ENCODE peak calls at places on chromosomes 5 and 9, in five cellular contexts. C is body of pancreas, I is IMR-90, L is Caco-2, V is WERI-Rb-1. M is an unnamed sample.

GRCh38 chr5:452856-453710 is 10.1 kb downstream of the EXOC3 start:
- DNase-seq in C (no peak), I (no peak), L (peak), V (peak), M (no peak)

GRCh38 chr9:35844628-35845301 is 15.7 kb downstream of the TMEM8B start:
- DNase-seq in C (peak), I (peak), L (no peak), V (no peak), M (peak)

GRCh38 chr5:40276426-40277102 is 403.2 kb upstream of the PTGER4 start:
- DNase-seq in C (no peak), I (no peak), L (no peak), V (no peak), M (no peak)

GRCh38 chr5:16782227-16782626 is 153.9 kb downstream of the MYO10 start:
- DNase-seq in C (no peak), I (no peak), L (no peak), V (no peak), M (no peak)

GRCh38 chr9:37293664-37294524 is 128.6 kb upstream of the GRHPR start:
- DNase-seq in C (no peak), I (peak), L (no peak), V (no peak), M (no peak)

GRCh38 chr5:79172269-79172668 is 60.7 kb downstream of the BHMT start:
- DNase-seq in C (peak), I (no peak), L (no peak), V (no peak), M (no peak)

GRCh38 chr9:26863074-26863473 is 29.5 kb downstream of the CAAP1 start:
- DNase-seq in C (no peak), I (peak), L (no peak), V (no peak), M (no peak)

GRCh38 chr5:55226934-55227737 is at the start of gene MCIDAS:
- DNase-seq in C (peak), I (peak), L (peak), V (peak), M (no peak)

GRCh38 chr5:172144291-172144815 is 43.7 kb downstream of the STK10 start:
- DNase-seq in C (no peak), I (peak), L (peak), V (no peak), M (no peak)

GRCh38 chr9:16768816-16769215 is 101.7 kb downstream of the BNC2 start:
- DNase-seq in C (no peak), I (no peak), L (no peak), V (no peak), M (no peak)

GRCh38 chr9:72858089-72858912 is 94.6 kb downstream of the ALDH1A1 start:
- DNase-seq in C (peak), I (no peak), L (peak), V (no peak), M (no peak)

GRCh38 chr9:21681641-21682040 is 120.8 kb upstream of the MTAP start:
- DNase-seq in C (no peak), I (peak), L (no peak), V (no peak), M (peak)

GRCh38 chr5:170569101-170569500 is 65.3 kb downstream of the KCNIP1 start:
- DNase-seq in C (no peak), I (no peak), L (no peak), V (no peak), M (no peak)

GRCh38 chr9:86601697-86602096 is 247.5 kb upstream of the TUT7 start:
- DNase-seq in C (no peak), I (peak), L (no peak), V (no peak), M (no peak)

GRCh38 chr5:463952-464351 is 21.0 kb downstream of the EXOC3 start:
- DNase-seq in C (no peak), I (no peak), L (no peak), V (peak), M (no peak)

GRCh38 chr9:7266911-7267555 is 509.3 kb downstream of the KDM4C start:
- DNase-seq in C (no peak), I (no peak), L (no peak), V (no peak), M (no peak)

GRCh38 chr5:172477466-172477865 is 23.1 kb upstream of the SH3PXD2B start:
- DNase-seq in C (no peak), I (no peak), L (no peak), V (no peak), M (no peak)

GRCh38 chr9:133188006-133188842 is 20.8 kb downstream of the OBP2B start:
- DNase-seq in C (peak), I (no peak), L (peak), V (peak), M (no peak)

GRCh38 chr9:113892861-113893491 is 16.9 kb downstream of the ZNF618 start:
- DNase-seq in C (peak), I (peak), L (no peak), V (no peak), M (no peak)

GRCh38 chr5:169599451-169599850 is 15.9 kb downstream of the SPDL1 start:
- DNase-seq in C (no peak), I (peak), L (no peak), V (no peak), M (no peak)

GRCh38 chr9:88726803-88727202 is 191.8 kb downstream of the NXNL2 start:
- DNase-seq in C (no peak), I (no peak), L (no peak), V (no peak), M (no peak)

GRCh38 chr5:137935190-137935589 is 45.9 kb downstream of the PKD2L2 start:
- DNase-seq in C (no peak), I (no peak), L (no peak), V (no peak), M (no peak)

GRCh38 chr9:76159288-76159926 is 234.8 kb downstream of the RFK start:
- DNase-seq in C (no peak), I (no peak), L (no peak), V (no peak), M (no peak)

GRCh38 chr5:105392710-105393149 is 1830.1 kb upstream of the NUDT12 start:
- DNase-seq in C (no peak), I (no peak), L (no peak), V (no peak), M (no peak)

GRCh38 chr5:94618493-94619328 is at the start of the genes KIAA0825 and SLF1:
- DNase-seq in C (peak), I (peak), L (peak), V (peak), M (peak)

GRCh38 chr9:114218264-114219120 is 63.2 kb downstream of the COL27A1 start:
- DNase-seq in C (no peak), I (peak), L (no peak), V (no peak), M (no peak)

GRCh38 chr5:66718374-66718977 is 122.3 kb downstream of the MAST4 start:
- DNase-seq in C (no peak), I (no peak), L (no peak), V (no peak), M (no peak)

DNA sequence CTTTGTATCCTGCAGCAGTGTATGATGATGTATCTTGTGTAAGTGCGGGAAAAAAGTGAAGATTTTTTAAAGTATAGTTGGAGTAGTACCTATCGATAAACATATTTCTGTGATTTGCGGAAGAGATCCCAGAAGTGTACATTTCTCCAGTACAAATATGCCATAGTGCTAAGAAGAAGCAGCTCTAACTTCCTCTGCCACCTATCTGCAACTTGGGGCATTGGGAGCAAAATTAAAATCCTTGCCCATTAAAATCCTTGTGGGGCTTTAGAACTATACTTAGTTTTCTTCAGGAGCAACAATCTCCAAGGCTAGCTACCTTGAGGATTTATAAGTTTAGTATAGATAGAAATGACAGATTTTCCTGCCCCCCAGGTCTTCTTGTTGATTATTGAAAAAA is 123.7 kb downstream of the VCAN start:
- DNase-seq in C (no peak), I (no peak), L (no peak), V (no peak), M (no peak)
- TF ChIP-seq CTCF in C (no peak), I (peak), L (no peak), V (peak), M (peak)

GRCh38 chr9:130043654-130044623 is 950 bp upstream of the FNBP1 start:
- DNase-seq in C (peak), I (peak), L (peak), V (peak), M (no peak)
- TF ChIP-seq CTCF in C (no peak), I (peak), L (no peak), V (no peak), M (peak)

GRCh38 chr5:179821298-179822058 is 773 bp downstream of the SQSTM1 start:
- DNase-seq in C (peak), I (peak), L (peak), V (peak), M (peak)
- TF ChIP-seq CTCF in C (peak), I (no peak), L (no peak), V (no peak), M (no peak)

DNA sequence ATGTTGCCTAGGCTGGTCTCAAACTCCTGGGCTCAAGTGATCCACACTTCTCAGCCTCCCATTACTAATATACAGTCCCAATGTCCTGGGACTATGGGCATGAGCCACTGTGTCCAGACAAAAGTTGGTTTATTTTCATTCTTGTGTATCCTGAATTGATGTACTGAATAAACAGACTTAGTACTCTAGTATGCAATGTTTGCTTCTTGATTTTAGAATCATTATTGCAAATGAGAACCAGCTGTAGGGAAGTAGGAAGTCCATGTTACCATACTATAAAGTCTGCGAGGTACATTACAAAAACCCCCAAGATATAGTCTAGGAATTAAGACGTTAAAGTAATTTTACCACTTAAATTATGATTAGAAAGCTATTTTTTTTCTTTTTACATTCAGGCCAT is 334.6 kb upstream of the KLF9 start:
- DNase-seq in C (no peak), I (no peak), L (no peak), V (no peak), M (no peak)
- TF ChIP-seq CTCF in C (no peak), I (no peak), L (no peak), V (no peak), M (no peak)

GRCh38 chr5:148730955-148731898 is 76.9 kb upstream of the HTR4 start:
- DNase-seq in C (peak), I (peak), L (peak), V (peak), M (peak)

GRCh38 chr5:148732692-148733091 is 78.4 kb upstream of the HTR4 start:
- DNase-seq in C (no peak), I (no peak), L (no peak), V (no peak), M (no peak)

GRCh38 chr5:148730272-148730954 is 76.1 kb upstream of the HTR4 start:
- DNase-seq in C (no peak), I (peak), L (no peak), V (no peak), M (no peak)

GRCh38 chr5:148725675-148726074 is 71.3 kb upstream of the HTR4 start:
- DNase-seq in C (no peak), I (no peak), L (no peak), V (no peak), M (no peak)

GRCh38 chr5:148729182-148729581 is 74.9 kb upstream of the HTR4 start:
- DNase-seq in C (no peak), I (no peak), L (no peak), V (no peak), M (no peak)
- TF ChIP-seq CTCF in C (no peak), I (peak), L (peak), V (no peak), M (peak)

GRCh38 chr5:108924457-108924961 is 176.8 kb downstream of the FER start:
- DNase-seq in C (no peak), I (no peak), L (peak), V (no peak), M (no peak)
- TF ChIP-seq CTCF in C (no peak), I (no peak), L (peak), V (no peak), M (no peak)

GRCh38 chr9:129109504-129109903 is 1.1 kb downstream of the CRAT start:
- DNase-seq in C (peak), I (no peak), L (peak), V (peak), M (no peak)
- TF ChIP-seq CTCF in C (no peak), I (no peak), L (no peak), V (no peak), M (no peak)

GRCh38 chr5:63820557-63820956 is 141.7 kb downstream of the HTR1A start:
- DNase-seq in C (peak), I (no peak), L (no peak), V (no peak), M (no peak)
- TF ChIP-seq CTCF in C (no peak), I (no peak), L (no peak), V (no peak), M (no peak)

GRCh38 chr5:167951121-167951520 is 340.3 kb upstream of the WWC1 start:
- DNase-seq in C (no peak), I (no peak), L (no peak), V (no peak), M (no peak)

GRCh38 chr5:167952278-167952990 is 339.0 kb upstream of the WWC1 start:
- DNase-seq in C (peak), I (no peak), L (no peak), V (no peak), M (no peak)

GRCh38 chr5:167947312-167947711 is 344.1 kb upstream of the WWC1 start:
- DNase-seq in C (no peak), I (peak), L (no peak), V (no peak), M (no peak)

GRCh38 chr5:167949435-167949834 is 342.0 kb upstream of the WWC1 start:
- DNase-seq in C (no peak), I (no peak), L (no peak), V (no peak), M (no peak)

GRCh38 chr5:167950126-167950721 is 341.2 kb upstream of the WWC1 start:
- DNase-seq in C (no peak), I (peak), L (no peak), V (no peak), M (peak)
- TF ChIP-seq CTCF in C (no peak), I (no peak), L (no peak), V (no peak), M (no peak)

GRCh38 chr9:135792268-135793128 is 90.5 kb downstream of the KCNT1 start:
- DNase-seq in C (no peak), I (no peak), L (no peak), V (no peak), M (no peak)
- TF ChIP-seq CTCF in C (no peak), I (no peak), L (no peak), V (no peak), M (no peak)